ENCODE peak calls at places on chromosomes 11 and 22, in eight cellular contexts. R is fibroblast of lung, E is WTC11, F is choroid plexus epithelial cell, T is heart right ventricle, W is fibroblast of the aortic adventitia, Z is cardiac fibroblast, B is lower leg skin. Y is an unnamed sample.
A peak's percentile ranks its signal among the peaks of the same experiment; 100 is the strongest.

GRCh38 chr22:48960576-48960975 is 867.1 kb downstream of the BRD1 start:
- DNase-seq in R (no peak), E (no peak), F (no peak), T (no peak), W (no peak), Z (no peak), B (no peak), Y (no peak)

GRCh38 chr11:117910941-117911630 is 18.1 kb downstream of the TMPRSS13 start:
- DNase-seq in R (no peak), E (no peak), F (no peak), T (no peak), W (no peak), Z (no peak), B (no peak), Y (no peak)

GRCh38 chr11:45856044-45856468 is 8.8 kb downstream of the CRY2 start:
- DNase-seq in R (peak; percentile 85), E (no peak), F (no peak), T (no peak), W (peak; percentile 87), Z (peak; percentile 41), B (peak; percentile 36), Y (no peak)

GRCh38 chr22:38860291-38861169 is 11.5 kb downstream of the CBX6 start:
- DNase-seq in R (no peak), E (peak; percentile 46), F (no peak), T (no peak), W (no peak), Z (no peak), B (no peak), Y (no peak)

GRCh38 chr11:69285091-69285490 is 8.9 kb upstream of the MYEOV start:
- DNase-seq in R (no peak), E (no peak), F (no peak), T (no peak), W (no peak), Z (no peak), B (no peak), Y (no peak)

GRCh38 chr11:45051621-45052020 is 94.8 kb upstream of the PRDM11 start:
- DNase-seq in R (no peak), E (no peak), F (no peak), T (no peak), W (no peak), Z (peak; percentile 22), B (no peak), Y (no peak)

GRCh38 chr11:61978703-61979661 is 11.5 kb upstream of the FTH1 start:
- DNase-seq in R (peak; percentile 46), E (no peak), F (peak; percentile 72), T (no peak), W (peak; percentile 93), Z (peak; percentile 93), B (no peak), Y (no peak)

GRCh38 chr11:63573881-63574855 is 11.0 kb upstream of the PLAAT2 start:
- DNase-seq in R (peak; percentile 66), E (no peak), F (peak; percentile 96), T (no peak), W (peak; percentile 84), Z (peak; percentile 93), B (no peak), Y (no peak)

GRCh38 chr22:23305922-23306374 is 125.6 kb downstream of the BCR start:
- DNase-seq in R (peak; percentile 71), E (no peak), F (peak; percentile 90), T (peak; percentile 78), W (peak; percentile 72), Z (peak; percentile 97), B (peak; percentile 45), Y (no peak)

GRCh38 chr11:37643968-37644367 is 1045.9 kb upstream of the RAG2 start:
- DNase-seq in R (no peak), E (no peak), F (no peak), T (no peak), W (no peak), Z (no peak), B (no peak), Y (no peak)

GRCh38 chr22:21710156-21710555 is 25.4 kb downstream of the YPEL1 start:
- DNase-seq in R (no peak), E (no peak), F (no peak), T (no peak), W (no peak), Z (no peak), B (no peak), Y (no peak)

GRCh38 chr22:18979957-18980356 is 43.9 kb upstream of the PRODH start:
- DNase-seq in R (no peak), E (no peak), F (no peak), T (no peak), W (no peak), Z (no peak), B (no peak), Y (no peak)

GRCh38 chr11:10298342-10298741 is 4.3 kb upstream of the SBF2 start:
- DNase-seq in R (peak; percentile 97), E (no peak), F (peak; percentile 98), T (no peak), W (peak; percentile 46), Z (peak; percentile 56), B (no peak), Y (no peak)

GRCh38 chr11:73760066-73760679 is 701 bp downstream of the RAB6A start:
- DNase-seq in R (peak; percentile 37), E (peak; percentile 46), F (peak; percentile 38), T (peak; percentile 56), W (peak; percentile 41), Z (peak; percentile 59), B (peak; percentile 44), Y (no peak)

GRCh38 chr11:70913715-70914231 is 338.6 kb downstream of the SHANK2 start:
- DNase-seq in R (no peak), E (peak; percentile 50), F (no peak), T (no peak), W (no peak), Z (no peak), B (no peak), Y (no peak)

GRCh38 chr22:42608481-42609361 is 6.0 kb downstream of the POLDIP3 start:
- DNase-seq in R (peak; percentile 78), E (no peak), F (peak; percentile 85), T (no peak), W (peak; percentile 53), Z (peak; percentile 64), B (no peak), Y (no peak)

GRCh38 chr11:20355221-20356219 is 8.0 kb upstream of the HTATIP2 start:
- DNase-seq in R (peak; percentile 23), E (peak; percentile 46), F (peak; percentile 77), T (no peak), W (peak; percentile 62), Z (peak; percentile 62), B (no peak), Y (no peak)

GRCh38 chr11:19431059-19431398 is 190.3 kb upstream of the E2F8 start:
- DNase-seq in R (no peak), E (no peak), F (no peak), T (no peak), W (no peak), Z (no peak), B (no peak), Y (no peak)

GRCh38 chr22:27435839-27436581 is 365.5 kb downstream of the MN1 start:
- DNase-seq in R (peak; percentile 84), E (no peak), F (peak; percentile 58), T (peak; percentile 65), W (peak; percentile 78), Z (peak; percentile 80), B (no peak), Y (no peak)

GRCh38 chr11:910589-911030 is at the start of gene CHID1:
- DNase-seq in R (peak; percentile 81), E (peak; percentile 89), F (peak; percentile 79), T (peak; percentile 91), W (peak; percentile 64), Z (peak; percentile 79), B (peak; percentile 82), Y (peak; percentile 52)
- TF ChIP-seq CTCF in R (no peak), E (no peak), F (no peak), T (no peak), W (no peak), Z (no peak), B (no peak), Y (no peak)

GRCh38 chr11:79393362-79394043 is 47.3 kb downstream of the TENM4 start:
- DNase-seq in R (no peak), E (peak; percentile 57), F (no peak), T (no peak), W (no peak), Z (no peak), B (no peak), Y (no peak)
- TF ChIP-seq CTCF in R (no peak), E (no peak), F (no peak), T (no peak), W (no peak), Z (no peak), B (no peak), Y (no peak)

GRCh38 chr22:24942301-24942700 is 4.2 kb downstream of the LHFPL7 start:
- DNase-seq in R (no peak), E (no peak), F (no peak), T (no peak), W (no peak), Z (no peak), B (no peak), Y (no peak)

GRCh38 chr22:24938741-24939341 is 7.7 kb downstream of the LHFPL7 start:
- DNase-seq in R (peak; percentile 25), E (peak; percentile 27), F (peak; percentile 67), T (no peak), W (peak; percentile 59), Z (peak; percentile 54), B (no peak), Y (no peak)

GRCh38 chr22:24935771-24936483 is 10.6 kb downstream of the LHFPL7 start:
- DNase-seq in R (no peak), E (no peak), F (no peak), T (no peak), W (no peak), Z (no peak), B (no peak), Y (no peak)

DNA sequence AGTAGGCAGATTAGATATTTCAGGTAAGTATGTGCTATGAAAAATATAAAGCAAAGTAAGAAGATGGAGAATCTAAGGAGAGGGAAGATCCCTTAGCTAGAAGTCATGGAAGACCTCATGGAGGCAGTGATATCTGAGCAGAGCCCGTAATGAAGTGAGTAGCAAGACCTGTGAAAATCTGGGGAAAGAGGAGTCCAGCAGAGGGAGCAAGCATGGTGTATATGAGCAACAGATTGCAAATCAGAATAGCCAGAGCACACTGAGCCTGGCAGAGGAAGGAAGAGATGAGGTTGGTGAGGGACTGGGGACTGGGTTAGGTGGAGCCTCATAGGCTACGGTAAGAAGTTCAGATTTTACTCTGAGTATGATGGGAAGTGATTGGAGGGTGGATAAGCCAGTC is 9.4 kb downstream of the LHFPL7 start:
- DNase-seq in R (peak; percentile 7), E (peak; percentile 23), F (peak; percentile 62), T (no peak), W (peak; percentile 32), Z (peak; percentile 58), B (no peak), Y (no peak)
- TF ChIP-seq CTCF in R (peak; percentile 45), E (no peak), F (peak; percentile 66), T (peak; percentile 27), W (peak; percentile 42), Z (peak; percentile 46), B (no peak), Y (no peak)

DNA sequence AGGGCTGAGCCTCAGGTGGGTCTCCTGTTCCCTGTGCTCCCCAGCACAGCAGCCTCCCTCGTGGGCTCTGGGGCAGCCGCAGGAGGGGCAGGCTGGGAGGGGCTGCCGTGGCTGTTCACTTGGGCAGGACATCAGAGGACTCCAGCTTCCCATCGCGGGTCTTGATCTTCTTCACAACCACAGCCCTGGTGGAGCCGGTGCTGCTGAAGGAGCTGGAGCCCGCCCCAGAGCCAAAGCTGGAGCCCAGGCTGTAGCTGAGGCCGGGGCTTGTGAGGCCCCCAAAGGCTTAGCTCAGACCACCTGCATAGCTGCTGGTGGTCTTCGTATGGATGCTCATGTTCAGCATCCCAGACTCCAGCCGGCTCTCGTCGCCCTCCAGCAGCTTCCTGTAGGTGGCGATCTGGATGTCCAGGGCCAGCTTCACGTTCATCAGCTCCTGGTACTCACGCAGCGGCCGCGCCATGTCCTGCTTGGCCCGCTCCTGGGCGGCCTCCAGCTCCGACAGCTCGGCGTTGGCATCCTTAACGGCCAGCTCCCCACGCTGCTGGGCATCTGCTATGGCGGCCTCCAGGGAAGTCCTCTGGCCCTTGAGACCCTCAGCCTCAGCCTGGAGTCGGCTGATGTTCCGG is 126.1 kb downstream of the NECTIN1 start:
- DNase-seq in R (no peak), E (peak; percentile 53), F (no peak), T (no peak), W (no peak), Z (no peak), B (no peak), Y (no peak)
- TF ChIP-seq CTCF in R (no peak), E (no peak), F (peak; percentile 33), T (no peak), W (no peak), Z (no peak), B (no peak), Y (no peak)